ENCODE peak calls at places on chromosomes 3 and 15, in four cellular contexts. S is glutamatergic neuron, W is iris pigment epithelial cell, V is HT-29. A is an unnamed sample.
A peak's percentile ranks its signal among the peaks of the same experiment; 100 is the strongest.

GRCh38 chr15:38683382-38684242 is 119.0 kb upstream of the RASGRP1 start:
- DNase-seq in S (peak; percentile 60), W (peak; percentile 49), V (peak; percentile 63), A (peak; percentile 61)

GRCh38 chr3:174440350-174440716 is 418.8 kb upstream of the NAALADL2 start:
- DNase-seq in S (no peak), W (peak; percentile 69), V (peak; percentile 60), A (no peak)

GRCh38 chr3:32968367-32969087 is 17.1 kb downstream of the CCR4 start:
- DNase-seq in S (no peak), W (no peak), V (no peak), A (no peak)

GRCh38 chr3:71219744-71220638 is 363.5 kb downstream of the FOXP1 start:
- DNase-seq in S (no peak), W (no peak), V (no peak), A (no peak)

GRCh38 chr3:179181993-179182551 is 33.9 kb downstream of the PIK3CA start:
- DNase-seq in S (no peak), W (peak; percentile 75), V (no peak), A (no peak)

GRCh38 chr3:129794319-129795201 is 99.0 kb downstream of the TMCC1 start:
- DNase-seq in S (peak; percentile 56), W (peak; percentile 28), V (peak; percentile 89), A (no peak)

GRCh38 chr15:80442728-80443403 is 38.7 kb downstream of the ARNT2 start:
- DNase-seq in S (no peak), W (no peak), V (no peak), A (no peak)

GRCh38 chr15:42494998-42495360 is 455 bp upstream of the SNAP23 start:
- DNase-seq in S (no peak), W (peak; percentile 81), V (peak; percentile 77), A (no peak)

GRCh38 chr3:156826144-156826895 is at the start of gene LEKR1:
- DNase-seq in S (peak; percentile 89), W (peak; percentile 90), V (peak; percentile 94), A (peak; percentile 45)

GRCh38 chr15:31325432-31325975 is 1.1 kb upstream of the KLF13 start:
- DNase-seq in S (peak; percentile 67), W (peak; percentile 29), V (no peak), A (peak; percentile 57)

GRCh38 chr3:7487763-7488162 is 626.8 kb downstream of the GRM7 start:
- DNase-seq in S (no peak), W (no peak), V (peak; percentile 12), A (no peak)

GRCh38 chr3:137938876-137939275 is 71.1 kb upstream of the CLDN18 start:
- DNase-seq in S (no peak), W (no peak), V (no peak), A (no peak)

GRCh38 chr3:119239421-119239820 is 1.3 kb downstream of the B4GALT4 start:
- DNase-seq in S (no peak), W (no peak), V (peak; percentile 14), A (no peak)

GRCh38 chr3:7385635-7386034 is 524.7 kb downstream of the GRM7 start:
- DNase-seq in S (no peak), W (no peak), V (no peak), A (no peak)

GRCh38 chr3:102165367-102165766 is 269.4 kb upstream of the ZPLD1 start:
- DNase-seq in S (no peak), W (peak; percentile 71), V (no peak), A (no peak)

GRCh38 chr15:66027268-66027806 is 158.0 kb downstream of the RAB11A start:
- DNase-seq in S (no peak), W (peak; percentile 26), V (peak; percentile 67), A (no peak)

GRCh38 chr3:43838877-43839276 is 148.1 kb downstream of the ABHD5 start:
- DNase-seq in S (no peak), W (no peak), V (peak; percentile 8), A (no peak)

GRCh38 chr15:63603516-63603915 is 6.3 kb downstream of the FBXL22 start:
- DNase-seq in S (no peak), W (no peak), V (no peak), A (no peak)

A was measured in T follicular helper cell.